ENCODE peak calls at places on chromosome 13, in seven cellular contexts. Z is naive B cell; Q is sciatic nerve; S is fibroblast of mammary gland; E is stimulated activated CD4-positive, alpha-beta T cell treated with anti-CD3 and anti-CD28 coated beads, Interleukin-15, amount 100 ng/mL, for 1 hour; I is NCI-H1105; V is activated T-cell treated with anti-CD3 and anti-CD28 coated beads, Interleukin-2, amount 50 U/mL, for 1 hour. G is an unnamed sample.

GRCh38 chr13:85347251-85347650 is 452.0 kb downstream of the SLITRK6 start:
- DNase-seq in Z (no peak), Q (no peak), S (no peak), E (no peak), I (no peak), V (no peak), G (no peak)

GRCh38 chr13:113761136-113761535 is 2.1 kb downstream of the TMEM255B start:
- DNase-seq in Z (no peak), Q (peak), S (no peak), E (no peak), I (no peak), V (no peak), G (no peak)

GRCh38 chr13:79541426-79542049 is 60.6 kb downstream of the NDFIP2 start:
- DNase-seq in Z (peak), Q (no peak), S (peak), E (no peak), I (no peak), V (no peak), G (peak)

GRCh38 chr13:70310720-70311119 is 202.5 kb upstream of the KLHL1 start:
- DNase-seq in Z (no peak), Q (no peak), S (no peak), E (no peak), I (peak), V (no peak), G (peak)

GRCh38 chr13:111551421-111551820 is 231.0 kb downstream of the TEX29 start:
- DNase-seq in Z (no peak), Q (no peak), S (no peak), E (no peak), I (no peak), V (no peak), G (no peak)

GRCh38 chr13:36339600-36340155 is 6.5 kb downstream of the SPART start:
- DNase-seq in Z (no peak), Q (no peak), S (no peak), E (no peak), I (no peak), V (no peak), G (no peak)

GRCh38 chr13:36382030-36382429 is 35.8 kb upstream of the SPART start:
- DNase-seq in Z (no peak), Q (no peak), S (no peak), E (no peak), I (no peak), V (no peak), G (no peak)

GRCh38 chr13:43664700-43665191 is 122.0 kb downstream of the ENOX1 start:
- DNase-seq in Z (no peak), Q (no peak), S (peak), E (no peak), I (no peak), V (no peak), G (no peak)

GRCh38 chr13:101614491-101614890 is 162.0 kb downstream of the ITGBL1 start:
- DNase-seq in Z (no peak), Q (no peak), S (no peak), E (no peak), I (no peak), V (no peak), G (no peak)

GRCh38 chr13:113121183-113121927 is 1.2 kb upstream of the F10 start:
- DNase-seq in Z (no peak), Q (peak), S (no peak), E (no peak), I (no peak), V (no peak), G (no peak)

GRCh38 chr13:30743319-30744055 is 8.1 kb downstream of the ALOX5AP start:
- DNase-seq in Z (no peak), Q (no peak), S (peak), E (no peak), I (no peak), V (no peak), G (no peak)

GRCh38 chr13:33228645-33229445 is 56.7 kb downstream of the STARD13 start:
- DNase-seq in Z (peak), Q (no peak), S (peak), E (no peak), I (no peak), V (no peak), G (peak)

GRCh38 chr13:48131481-48131992 is 36.6 kb upstream of the MED4 start:
- DNase-seq in Z (no peak), Q (no peak), S (no peak), E (no peak), I (no peak), V (no peak), G (no peak)

GRCh38 chr13:25982908-25983307 is 68.9 kb downstream of the SHISA2 start:
- DNase-seq in Z (no peak), Q (no peak), S (no peak), E (no peak), I (no peak), V (no peak), G (no peak)

GRCh38 chr13:22893149-22893548 is 287.6 kb upstream of the SGCG start:
- DNase-seq in Z (no peak), Q (no peak), S (no peak), E (no peak), I (no peak), V (no peak), G (no peak)

GRCh38 chr13:20428666-20429644 is 96.7 kb downstream of the CRYL1 start:
- DNase-seq in Z (no peak), Q (no peak), S (peak), E (no peak), I (no peak), V (no peak), G (no peak)

GRCh38 chr13:33172911-33173310 is 112.6 kb downstream of the STARD13 start:
- DNase-seq in Z (no peak), Q (no peak), S (peak), E (no peak), I (no peak), V (no peak), G (no peak)

G was measured in Karpas-422.